ENCODE peak calls at places on chromosome X, in four cellular contexts. N, V, I and R are unnamed samples. For H3K9me1 and H3K27me3, the result is how much of the 10 kb centered on the place peaks cover.

GRCh38 chrX:120874678-120875557 is 748 bp downstream of the CT47B1 start:
- DNase-seq in V (no peak), I (no peak), N (no peak), R (no peak)

GRCh38 chrX:107710617-107711391 is 64.8 kb downstream of the TSC22D3 start:
- DNase-seq in I (peak), V (peak), N (peak), R (no peak)

GRCh38 chrX:25191403-25191802 is 175.6 kb upstream of the ARX start:
- DNase-seq in V (peak), I (no peak), N (no peak), R (no peak)

GRCh38 chrX:107982356-107982755 is at the start of gene TEX13B:
- DNase-seq in I (no peak), N (no peak), V (no peak), R (no peak)

GRCh38 chrX:40329616-40330015 is 231.9 kb upstream of the BCOR start:
- DNase-seq in N (no peak), I (no peak), V (no peak), R (no peak)

GRCh38 chrX:96182366-96182765 is 502.3 kb upstream of the DIAPH2 start:
- DNase-seq in V (no peak), N (peak), I (peak), R (no peak)

GRCh38 chrX:107445146-107445545 is 4.3 kb upstream of the FRMPD3 start:
- DNase-seq in N (no peak), I (no peak), V (no peak), R (no peak)

GRCh38 chrX:40140706-40141499 is 43.1 kb upstream of the BCOR start:
- DNase-seq in V (no peak), I (no peak), N (peak), R (no peak)

GRCh38 chrX:130108647-130109428 is 1.5 kb downstream of the ELF4 start:
- DNase-seq in V (peak), N (no peak), I (no peak), R (no peak)

GRCh38 chrX:133868687-133869086 is 116.7 kb downstream of the GPC3 start:
- DNase-seq in N (no peak), V (no peak), I (no peak), R (no peak)

GRCh38 chrX:82692991-82693390 is 815.1 kb upstream of the POU3F4 start:
- DNase-seq in N (no peak), V (no peak), I (no peak), R (no peak)

GRCh38 chrX:109534933-109535332 is 1.7 kb upstream of the NXT2 start:
- DNase-seq in N (no peak), I (no peak), V (no peak), R (no peak)

GRCh38 chrX:136147320-136147901 is at the start of gene FHL1:
- DNase-seq in V (peak), I (peak), N (peak), R (no peak)

GRCh38 chrX:131791608-131792355 is 231.3 kb upstream of the STK26 start:
- DNase-seq in I (no peak), N (peak), V (no peak), R (no peak)

GRCh38 chrX:18887177-18887820 is 96.6 kb downstream of the PHKA2 start:
- DNase-seq in V (no peak), I (no peak), N (no peak), R (no peak)

GRCh38 chrX:102847362-102847761 is 89.7 kb upstream of the RAB40AL start:
- DNase-seq in V (no peak), N (no peak), I (no peak), R (no peak)

GRCh38 chrX:34586936-34587335 is 70.1 kb downstream of the TMEM47 start:
- DNase-seq in N (no peak), V (no peak), I (peak), R (no peak)

GRCh38 chrX:776529-777230 is 146.1 kb downstream of the SHOX start:
- DNase-seq in V (no peak), I (no peak), N (no peak), R (no peak)

GRCh38 chrX:71859637-71860036 is 51.0 kb upstream of the NHSL2 start:
- DNase-seq in I (peak), V (no peak), N (peak), R (no peak)

GRCh38 chrX:18897611-18898010 is 86.3 kb downstream of the PHKA2 start:
- DNase-seq in N (no peak), I (no peak), V (no peak), R (no peak)

GRCh38 chrX:107549504-107549903 is 78.8 kb upstream of the PRPS1 start:
- DNase-seq in I (no peak), N (no peak), V (no peak), R (no peak)

GRCh38 chrX:76148011-76148665 is 24.7 kb upstream of the PBDC1 start:
- DNase-seq in I (peak), V (no peak), N (peak), R (no peak)

GRCh38 chrX:9355739-9356138 is 109.1 kb upstream of the TBL1X start:
- DNase-seq in I (no peak), N (no peak), V (no peak), R (no peak)

GRCh38 chrX:26192204-26192603 is at the start of gene MAGEB6:
- DNase-seq in V (no peak), I (no peak), N (no peak), R (no peak)

GRCh38 chrX:68851082-68851481 is 22.3 kb downstream of the EFNB1 start:
- DNase-seq in I (no peak), N (no peak), V (no peak), R (no peak)

GRCh38 chrX:81336455-81337144 is 134.7 kb downstream of the SH3BGRL start:
- DNase-seq in I (no peak), N (peak), V (no peak), R (no peak)

GRCh38 chrX:12770440-12770839 is 20.8 kb upstream of the PRPS2 start:
- DNase-seq in I (peak), V (peak), N (peak), R (no peak)

GRCh38 chrX:115018040-115018647 is 728 bp upstream of the IL13RA2 start:
- DNase-seq in V (no peak), N (no peak), I (no peak), R (no peak)

GRCh38 chrX:102154218-102154860 is 1.4 kb downstream of the BEX5 start:
- DNase-seq in I (no peak), V (peak), N (no peak), R (no peak)

GRCh38 chrX:13033193-13033592 is 11.2 kb downstream of the FAM9C start:
- DNase-seq in I (no peak), N (peak), V (no peak), R (no peak)

GRCh38 chrX:100494570-100494969 is 84.5 kb upstream of the PCDH19 start:
- DNase-seq in N (no peak), V (no peak), I (no peak), R (no peak)

GRCh38 chrX:29453333-29453732 is 762.0 kb upstream of the MAGEB2 start:
- DNase-seq in I (no peak), V (no peak), N (no peak), R (no peak)

GRCh38 chrX:28058906-28059305 is 77.7 kb upstream of the DCAF8L1 start:
- DNase-seq in V (no peak), N (peak), I (peak), R (no peak)

GRCh38 chrX:23783569-23784486 is 855 bp downstream of the SAT1 start:
- DNase-seq in I (peak), N (no peak), V (no peak), R (no peak)

GRCh38 chrX:152992120-152992519 is 1.8 kb downstream of the PNMA5 start:
- DNase-seq in I (no peak), N (no peak), V (no peak), R (no peak)
- H3K9me1 ChIP-seq in I (under half), N (under half), V (under half), R (under half)

GRCh38 chrX:11758400-11759171 is 549 bp downstream of the MSL3 start:
- DNase-seq in N (peak), V (peak), I (peak), R (peak)

GRCh38 chrX:11759461-11760311 is 1.6 kb downstream of the MSL3 start:
- DNase-seq in V (peak), I (peak), N (peak), R (peak)

GRCh38 chrX:11757397-11757728 is 674 bp upstream of the MSL3 start:
- DNase-seq in N (no peak), V (no peak), I (no peak), R (no peak)

GRCh38 chrX:11757729-11758399 is at the start of gene MSL3:
- DNase-seq in N (peak), V (peak), I (peak), R (no peak)

GRCh38 chrX:11759172-11759460 is 1.1 kb downstream of the MSL3 start:
- DNase-seq in V (no peak), N (no peak), I (no peak), R (no peak)
- H3K27me3 ChIP-seq in V (under half), N (under half), I (under half), R (under half)

DNA sequence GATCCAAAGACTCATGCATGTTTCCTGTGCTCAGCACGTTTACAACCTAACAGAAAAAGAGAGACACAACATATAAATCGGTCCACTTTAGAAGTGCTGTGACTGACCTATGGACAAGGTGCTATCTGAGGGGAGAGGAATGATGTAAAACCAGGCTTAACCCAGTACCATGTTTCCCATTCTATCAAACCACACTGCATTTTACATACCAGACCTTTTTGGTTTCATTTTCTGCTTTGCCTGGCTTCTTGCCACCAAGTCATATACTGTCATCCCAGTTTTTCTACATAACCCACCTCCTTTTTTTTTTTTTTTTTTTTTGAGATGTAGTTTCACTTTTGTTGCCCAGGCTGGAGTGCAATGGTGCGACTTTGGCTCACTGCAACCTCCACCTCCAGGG is 82.2 kb downstream of the KLF8 start:
- DNase-seq in N (no peak), V (no peak), I (no peak), R (no peak)
- H3K9me1 ChIP-seq in N (under half), V (under half), I (under half), R (under half)

GRCh38 chrX:15157624-15158023 is 112.3 kb downstream of the ASB9 start:
- DNase-seq in V (peak), I (no peak), N (no peak), R (no peak)

GRCh38 chrX:15163131-15163530 is 106.8 kb downstream of the ASB9 start:
- DNase-seq in V (no peak), I (no peak), N (no peak), R (no peak)

GRCh38 chrX:15160558-15160957 is 109.3 kb downstream of the ASB9 start:
- DNase-seq in V (no peak), N (no peak), I (no peak), R (no peak)

GRCh38 chrX:15158350-15158735 is 111.5 kb downstream of the ASB9 start:
- DNase-seq in V (no peak), N (no peak), I (no peak), R (no peak)

GRCh38 chrX:15158736-15159406 is 111.0 kb downstream of the ASB9 start:
- DNase-seq in N (no peak), V (no peak), I (no peak), R (no peak)
- H3K27me3 ChIP-seq in N (under half), V (under half), I (under half), R (under half)